ENCODE peak calls at places on chromosomes 7 and 10, in eight cellular contexts. One of them, this sample, is unnamed.

GRCh38 chr10:54559498-54559897 is 241.5 kb downstream of the PCDH15 start:
- DNase-seq in stimulated activated CD4-positive, alpha-beta T cell treated with anti-CD3 and anti-CD28 coated beads, Interleukin-4, amount 100 ng/mL, for 48 hours: no peak
- DNase-seq in CD8-positive, alpha-beta T cell: no peak
- DNase-seq in activated CD4-positive, CD25-positive, alpha-beta regulatory T cell: no peak
- DNase-seq in mammary epithelial cell: peak
- DNase-seq in GM12891: no peak
- DNase-seq in A172: peak
- DNase-seq in NB4: no peak
- DNase-seq in this sample: no peak

GRCh38 chr10:114974625-114975421 is 36.8 kb downstream of the TRUB1 start:
- DNase-seq in stimulated activated CD4-positive, alpha-beta T cell treated with anti-CD3 and anti-CD28 coated beads, Interleukin-4, amount 100 ng/mL, for 48 hours: no peak
- DNase-seq in CD8-positive, alpha-beta T cell: no peak
- DNase-seq in activated CD4-positive, CD25-positive, alpha-beta regulatory T cell: no peak
- DNase-seq in mammary epithelial cell: no peak
- DNase-seq in GM12891: no peak
- DNase-seq in A172: no peak
- DNase-seq in NB4: no peak
- DNase-seq in this sample: no peak

GRCh38 chr7:124785994-124786393 is 20.4 kb upstream of the GPR37 start:
- DNase-seq in stimulated activated CD4-positive, alpha-beta T cell treated with anti-CD3 and anti-CD28 coated beads, Interleukin-4, amount 100 ng/mL, for 48 hours: no peak
- DNase-seq in CD8-positive, alpha-beta T cell: no peak
- DNase-seq in activated CD4-positive, CD25-positive, alpha-beta regulatory T cell: no peak
- DNase-seq in mammary epithelial cell: no peak
- DNase-seq in GM12891: no peak
- DNase-seq in A172: no peak
- DNase-seq in NB4: no peak
- DNase-seq in this sample: no peak

GRCh38 chr10:31134303-31134928 is 102.8 kb upstream of the ZNF438 start:
- DNase-seq in stimulated activated CD4-positive, alpha-beta T cell treated with anti-CD3 and anti-CD28 coated beads, Interleukin-4, amount 100 ng/mL, for 48 hours: no peak
- DNase-seq in CD8-positive, alpha-beta T cell: no peak
- DNase-seq in activated CD4-positive, CD25-positive, alpha-beta regulatory T cell: no peak
- DNase-seq in mammary epithelial cell: peak
- DNase-seq in GM12891: peak
- DNase-seq in A172: peak
- DNase-seq in NB4: peak
- DNase-seq in this sample: peak

GRCh38 chr7:43076189-43076605 is 36.2 kb upstream of the HECW1 start:
- DNase-seq in stimulated activated CD4-positive, alpha-beta T cell treated with anti-CD3 and anti-CD28 coated beads, Interleukin-4, amount 100 ng/mL, for 48 hours: peak
- DNase-seq in CD8-positive, alpha-beta T cell: no peak
- DNase-seq in activated CD4-positive, CD25-positive, alpha-beta regulatory T cell: no peak
- DNase-seq in mammary epithelial cell: peak
- DNase-seq in GM12891: no peak
- DNase-seq in A172: peak
- DNase-seq in NB4: no peak
- DNase-seq in this sample: no peak

GRCh38 chr10:118571123-118571522 is 24.3 kb downstream of the PRLHR start:
- DNase-seq in stimulated activated CD4-positive, alpha-beta T cell treated with anti-CD3 and anti-CD28 coated beads, Interleukin-4, amount 100 ng/mL, for 48 hours: no peak
- DNase-seq in CD8-positive, alpha-beta T cell: no peak
- DNase-seq in activated CD4-positive, CD25-positive, alpha-beta regulatory T cell: no peak
- DNase-seq in mammary epithelial cell: no peak
- DNase-seq in GM12891: no peak
- DNase-seq in A172: no peak
- DNase-seq in NB4: no peak
- DNase-seq in this sample: no peak

GRCh38 chr10:124375691-124376090 is 43.0 kb downstream of the OAT start:
- DNase-seq in stimulated activated CD4-positive, alpha-beta T cell treated with anti-CD3 and anti-CD28 coated beads, Interleukin-4, amount 100 ng/mL, for 48 hours: no peak
- DNase-seq in CD8-positive, alpha-beta T cell: no peak
- DNase-seq in activated CD4-positive, CD25-positive, alpha-beta regulatory T cell: no peak
- DNase-seq in mammary epithelial cell: no peak
- DNase-seq in GM12891: no peak
- DNase-seq in A172: no peak
- DNase-seq in NB4: no peak
- DNase-seq in this sample: no peak

GRCh38 chr10:86857097-86857825 is 100.2 kb downstream of the MMRN2 start:
- DNase-seq in stimulated activated CD4-positive, alpha-beta T cell treated with anti-CD3 and anti-CD28 coated beads, Interleukin-4, amount 100 ng/mL, for 48 hours: no peak
- DNase-seq in CD8-positive, alpha-beta T cell: no peak
- DNase-seq in activated CD4-positive, CD25-positive, alpha-beta regulatory T cell: no peak
- DNase-seq in mammary epithelial cell: no peak
- DNase-seq in GM12891: no peak
- DNase-seq in A172: no peak
- DNase-seq in NB4: peak
- DNase-seq in this sample: no peak